ENCODE peak calls at places on chromosomes 12 and 14, in six cellular contexts. W is heart left ventricle, T is SK-N-MC, O is fibroblast of lung, U is mammary epithelial cell, J is pancreas. L is an unnamed sample. For H3K9me3, the result is how much of the 10 kb centered on the place peaks cover.

GRCh38 chr14:26255213-26255612 is 342.6 kb downstream of the NOVA1 start:
- DNase-seq in W (no peak), T (no peak), O (peak), U (no peak), J (no peak), L (no peak)

GRCh38 chr12:50166776-50167025 is 468 bp downstream of the CERS5 start:
- DNase-seq in W (no peak), T (no peak), O (no peak), U (no peak), J (no peak), L (peak)

GRCh38 chr12:99984271-99985128 is at the start of gene ANKS1B:
- DNase-seq in W (peak), T (no peak), O (peak), U (peak), J (peak), L (no peak)

GRCh38 chr12:99444859-99445316 is 202.7 kb upstream of the GARIN6 start:
- DNase-seq in W (no peak), T (no peak), O (no peak), U (peak), J (no peak), L (no peak)

GRCh38 chr12:27015730-27016076 is 1.5 kb upstream of the TM7SF3 start:
- DNase-seq in W (no peak), T (no peak), O (peak), U (peak), J (no peak), L (no peak)

GRCh38 chr12:124904306-124905098 is 9.9 kb downstream of the UBC start:
- DNase-seq in W (peak), T (no peak), O (peak), U (peak), J (no peak), L (no peak)

GRCh38 chr12:94134226-94134795 is 14.1 kb upstream of the PLXNC1 start:
- DNase-seq in W (no peak), T (peak), O (peak), U (peak), J (no peak), L (no peak)

GRCh38 chr14:35140718-35141581 is 18.6 kb downstream of the PRORP start:
- DNase-seq in W (no peak), T (no peak), O (peak), U (no peak), J (no peak), L (no peak)

GRCh38 chr12:26461799-26462198 is 266.4 kb downstream of the SSPN start:
- DNase-seq in W (no peak), T (no peak), O (no peak), U (no peak), J (no peak), L (no peak)

GRCh38 chr12:14167005-14167628 is 185.7 kb upstream of the GRIN2B start:
- DNase-seq in W (peak), T (no peak), O (peak), U (peak), J (no peak), L (no peak)

GRCh38 chr12:6826734-6827436 is 1.3 kb upstream of the P3H3 start:
- DNase-seq in W (no peak), T (no peak), O (no peak), U (no peak), J (peak), L (no peak)
- H3K9me3 ChIP-seq in W (under half), T (under half), O (under half), U (under half), J (under half), L (under half)

GRCh38 chr14:56552615-56553014 is 27.0 kb upstream of the TMEM260 start:
- DNase-seq in W (no peak), T (no peak), O (no peak), U (no peak), J (no peak), L (no peak)

GRCh38 chr14:56561586-56561985 is 18.0 kb upstream of the TMEM260 start:
- DNase-seq in W (no peak), T (no peak), O (no peak), U (no peak), J (no peak), L (no peak)

GRCh38 chr14:56554301-56554700 is 25.3 kb upstream of the TMEM260 start:
- DNase-seq in W (no peak), T (no peak), O (no peak), U (no peak), J (no peak), L (no peak)

DNA sequence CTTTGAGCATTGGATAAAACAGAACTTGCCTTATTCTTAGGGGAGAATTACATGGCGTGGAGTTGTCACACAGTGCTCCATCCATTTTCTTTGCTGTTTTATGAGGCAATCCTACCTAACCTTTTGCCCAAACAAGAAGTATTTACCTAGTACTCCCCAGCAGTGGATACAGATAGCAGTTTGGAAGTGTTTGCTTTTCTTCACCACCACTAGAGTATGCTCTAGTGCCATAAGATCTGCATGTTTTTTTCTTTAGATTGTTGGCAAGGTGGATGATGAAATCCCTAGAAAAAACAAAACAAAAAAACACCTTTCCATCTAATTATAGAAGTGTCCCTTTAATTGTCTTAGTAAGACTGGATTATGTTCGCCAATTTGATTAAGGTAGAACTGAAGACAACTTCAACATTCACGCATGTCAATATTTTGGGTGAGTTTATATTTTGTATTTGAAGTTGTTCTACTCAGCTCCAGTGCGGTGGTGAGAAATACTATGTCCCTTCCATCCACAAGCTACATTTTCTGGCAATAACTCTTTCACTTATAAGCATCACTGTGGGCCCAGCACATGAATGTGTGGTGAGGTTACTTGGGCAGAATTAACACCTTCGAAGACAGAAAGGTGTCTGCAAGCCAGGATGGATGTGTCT is 23.6 kb upstream of the TMEM260 start:
- DNase-seq in W (no peak), T (peak), O (peak), U (peak), J (no peak), L (no peak)
- H3K27ac ChIP-seq in W (no peak), T (peak), O (no peak), U (no peak), J (no peak), L (no peak)

DNA sequence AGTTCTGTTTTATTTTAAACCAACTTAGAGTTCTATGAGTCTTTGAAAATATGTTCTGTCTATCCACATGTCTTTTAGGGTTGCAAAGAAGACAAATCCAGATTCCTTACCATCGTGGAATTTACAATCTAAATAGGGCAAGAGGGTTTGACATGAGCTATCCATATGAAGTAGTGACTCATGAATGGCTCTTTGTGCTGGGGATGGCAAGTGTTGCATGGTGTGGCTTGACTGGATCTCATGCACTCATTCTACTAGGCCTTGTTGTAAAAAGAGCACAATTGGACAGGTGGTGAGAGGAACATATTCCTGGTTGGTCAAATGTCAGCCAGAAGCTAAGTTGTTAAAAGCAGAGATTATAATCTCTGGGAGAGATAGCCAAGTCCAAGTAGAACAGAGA is 509.1 kb downstream of the DIO2 start:
- DNase-seq in W (no peak), T (no peak), O (no peak), U (no peak), J (no peak), L (no peak)
- H3K9me3 ChIP-seq in W (under half), T (under half), O (under half), U (under half), J (under half), L (under half)

DNA sequence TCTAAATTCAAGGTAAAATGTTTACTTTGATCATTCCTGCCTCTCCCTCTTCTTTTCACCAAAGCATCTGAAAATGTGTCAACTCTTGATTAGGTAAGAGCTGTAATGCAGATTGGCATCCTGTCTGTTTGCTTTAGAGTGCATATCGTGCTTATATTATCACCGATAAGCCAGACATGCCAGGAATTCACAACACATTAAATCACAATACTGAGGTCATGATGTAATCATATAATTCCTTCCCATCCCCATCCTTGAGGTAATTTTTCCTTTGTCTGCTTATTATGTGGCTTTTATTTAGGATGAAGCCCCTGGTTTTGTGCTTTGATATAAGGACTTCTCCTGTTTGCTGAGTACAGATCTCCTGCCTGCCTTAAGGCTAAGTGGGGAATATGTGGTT is 10.2 kb downstream of the DDX47 start:
- DNase-seq in W (no peak), T (no peak), O (no peak), U (peak), J (no peak), L (no peak)
- H3K27ac ChIP-seq in W (no peak), T (no peak), O (no peak), U (peak), J (no peak), L (no peak)

GRCh38 chr14:99300190-99300589 is 28.2 kb upstream of the BCL11B start:
- DNase-seq in W (no peak), T (no peak), O (no peak), U (no peak), J (no peak), L (no peak)
- H3K9me3 ChIP-seq in W (half or more), T (under half), O (under half), U (under half), J (under half), L (under half)

GRCh38 chr12:110073049-110073831 is 24.9 kb upstream of the C12orf76 start:
- DNase-seq in W (peak), T (no peak), O (peak), U (peak), J (peak), L (peak)

GRCh38 chr12:110071504-110071903 is 23.2 kb upstream of the C12orf76 start:
- DNase-seq in W (no peak), T (no peak), O (no peak), U (no peak), J (no peak), L (no peak)

GRCh38 chr12:110068654-110069053 is 20.3 kb upstream of the C12orf76 start:
- DNase-seq in W (no peak), T (no peak), O (no peak), U (no peak), J (no peak), L (no peak)

GRCh38 chr12:110074089-110074488 is 25.8 kb upstream of the C12orf76 start:
- DNase-seq in W (no peak), T (no peak), O (no peak), U (no peak), J (no peak), L (no peak)

DNA sequence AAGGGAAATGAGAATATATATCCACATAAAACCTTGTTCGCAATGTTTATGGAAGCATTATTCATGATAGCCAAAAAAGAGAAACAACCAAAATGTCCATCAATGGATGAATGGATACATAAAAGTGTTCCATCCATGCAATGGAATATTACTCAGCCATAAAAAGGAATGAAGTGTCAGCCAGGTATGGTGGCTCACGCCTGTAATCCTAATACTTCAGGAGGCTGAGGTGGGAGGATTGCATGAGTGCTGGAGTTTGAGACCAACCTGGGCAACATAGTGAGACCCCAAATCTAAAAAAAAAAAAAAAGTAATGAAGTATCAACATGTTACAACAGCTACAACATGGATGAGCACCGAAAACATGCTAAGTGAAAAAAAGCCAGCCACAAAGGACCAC is 23.6 kb upstream of the C12orf76 start:
- DNase-seq in W (no peak), T (no peak), O (no peak), U (no peak), J (no peak), L (no peak)
- H3K27ac ChIP-seq in W (no peak), T (no peak), O (no peak), U (no peak), J (no peak), L (no peak)

L was measured in CD4-positive, alpha-beta T cell.